ENCODE peak calls at places on chromosome 19, in four cellular contexts. U is tibial artery, A is mesendoderm, S is SJCRH30. P is an unnamed sample.

GRCh38 chr19:41352609-41353465 is 885 bp downstream of the TGFB1 start:
- DNase-seq in U (peak; percentile 64), A (peak; percentile 70), S (peak; percentile 80), P (peak; percentile 66)

GRCh38 chr19:19531951-19532805 is 3.5 kb downstream of the YJEFN3 start:
- DNase-seq in U (peak; percentile 82), A (peak; percentile 71), S (peak; percentile 46), P (peak; percentile 78)

GRCh38 chr19:44746946-44747738 is 1.4 kb upstream of the BCL3 start:
- DNase-seq in U (peak; percentile 96), A (peak; percentile 88), S (peak; percentile 95), P (peak; percentile 87)

GRCh38 chr19:55216461-55217198 is 7.3 kb upstream of the PTPRH start:
- DNase-seq in U (peak; percentile 69), A (peak; percentile 99), S (peak; percentile 91), P (peak; percentile 33)

GRCh38 chr19:51136891-51137551 is 5.1 kb upstream of the SIGLEC7 start:
- DNase-seq in U (peak; percentile 52), A (no peak), S (no peak), P (no peak)

GRCh38 chr19:33522371-33522662 is 726 bp upstream of the PEPD start:
- DNase-seq in U (no peak), A (no peak), S (no peak), P (peak; percentile 4)

GRCh38 chr19:19642506-19643157 is 825 bp downstream of the GMIP start:
- DNase-seq in U (no peak), A (peak; percentile 44), S (peak; percentile 31), P (peak; percentile 22)

GRCh38 chr19:34639491-34640085 is 37.4 kb downstream of the SCGB2B2 start:
- DNase-seq in U (no peak), A (peak; percentile 77), S (peak; percentile 63), P (peak; percentile 70)

GRCh38 chr19:55390461-55390880 is 4.7 kb downstream of the RPL28 start:
- DNase-seq in U (no peak), A (peak; percentile 67), S (no peak), P (no peak)

GRCh38 chr19:7337380-7338194 is 11.2 kb upstream of the ARHGEF18 start:
- DNase-seq in U (peak; percentile 57), A (no peak), S (no peak), P (no peak)

GRCh38 chr19:3545669-3546034 is 6.7 kb downstream of the TEKTIP1 start:
- DNase-seq in U (no peak), A (no peak), S (no peak), P (no peak)

GRCh38 chr19:18415177-18415867 is 3.9 kb upstream of the SSBP4 start:
- DNase-seq in U (peak; percentile 81), A (no peak), S (peak; percentile 48), P (no peak)

GRCh38 chr19:45804959-45805230 is 10.2 kb downstream of the RSPH6A start:
- DNase-seq in U (no peak), A (no peak), S (no peak), P (no peak)

GRCh38 chr19:48290341-48290922 is 20.6 kb downstream of the ZNF114 start:
- DNase-seq in U (no peak), A (peak; percentile 96), S (no peak), P (no peak)

GRCh38 chr19:2269244-2270156 is 12.5 kb downstream of the PEAK3 start:
- DNase-seq in U (peak; percentile 97), A (peak; percentile 98), S (peak; percentile 97), P (peak; percentile 99)
- H3K4me1 ChIP-seq in U (peaks cover 41% of the 10 kb centered on the region), A (no peaks in the 10 kb centered on the region), S (peaks cover 12% of the 10 kb centered on the region), P (peaks cover 35% of the 10 kb centered on the region)

DNA sequence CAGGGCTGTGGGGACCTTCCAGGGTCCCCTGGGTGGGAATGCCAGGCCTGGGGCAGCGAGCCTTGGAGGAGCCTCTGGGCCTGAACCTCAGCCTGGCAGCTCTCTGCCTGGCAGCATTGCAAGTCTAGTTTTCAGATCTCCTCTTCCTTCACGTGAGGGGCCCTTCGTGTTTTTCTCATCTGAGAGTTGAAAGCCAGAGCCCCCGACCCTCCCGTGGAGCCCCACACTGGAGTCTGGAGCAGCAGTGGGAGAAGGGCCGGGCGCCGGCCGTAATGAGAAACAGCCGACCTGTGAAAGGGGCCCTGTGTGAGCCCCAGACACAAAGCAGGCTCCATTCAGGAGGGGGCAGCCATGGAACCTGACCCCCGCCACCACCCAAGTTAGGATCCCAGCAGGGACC is 19.3 kb downstream of the TMED1 start:
- DNase-seq in U (no peak), A (no peak), S (no peak), P (no peak)
- H3K27ac ChIP-seq in U (peak overlapping the region; percentile 81), A (no peak overlapping the region), S (no peak overlapping the region), P (no peak overlapping the region)

GRCh38 chr19:29577662-29577963 is 28.5 kb upstream of the POP4 start:
- DNase-seq in U (no peak), A (no peak), S (no peak), P (no peak)
- H3K27me3 ChIP-seq in U (peaks cover 43% of the 10 kb centered on the region), A (no peaks in the 10 kb centered on the region), S (peaks cover 35% of the 10 kb centered on the region), P (no peaks in the 10 kb centered on the region)

GRCh38 chr19:15315101-15315500 is 17.2 kb downstream of the BRD4 start:
- DNase-seq in U (no peak), A (no peak), S (no peak), P (no peak)

GRCh38 chr19:15318241-15318691 is 14.1 kb downstream of the BRD4 start:
- DNase-seq in U (no peak), A (no peak), S (no peak), P (no peak)

GRCh38 chr19:15317392-15318011 is 14.8 kb downstream of the BRD4 start:
- DNase-seq in U (no peak), A (no peak), S (no peak), P (no peak)

GRCh38 chr19:15316498-15316897 is 15.8 kb downstream of the BRD4 start:
- DNase-seq in U (no peak), A (no peak), S (no peak), P (no peak)

DNA sequence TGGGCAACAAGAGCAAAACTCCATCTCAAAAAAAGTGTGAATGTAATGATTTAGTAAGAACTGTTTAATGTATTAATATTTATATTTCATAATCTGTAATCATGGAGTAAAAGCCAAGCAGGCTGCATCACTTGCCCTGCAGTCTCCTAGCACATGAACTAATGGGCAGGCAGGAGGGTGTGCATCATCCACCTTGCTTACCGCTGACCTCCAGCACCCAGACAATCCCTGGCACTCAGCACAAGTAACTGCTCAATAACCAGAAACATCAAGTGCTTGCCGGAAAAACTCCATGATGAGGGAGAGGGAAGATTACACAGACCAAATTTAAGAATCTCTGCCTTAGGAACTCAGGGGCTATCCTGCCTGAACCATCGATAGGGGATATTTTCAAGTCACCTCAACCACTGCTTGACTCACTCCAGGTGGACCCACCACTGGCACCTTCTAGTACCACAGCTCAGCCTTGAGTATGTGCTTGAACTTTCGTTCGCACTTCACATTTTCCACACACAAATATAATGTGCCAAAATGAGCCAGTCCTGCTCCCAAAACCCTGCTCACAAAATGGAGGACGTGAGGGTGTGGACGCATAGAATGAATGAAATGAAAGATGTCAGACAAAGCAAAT is 18.6 kb downstream of the BRD4 start:
- DNase-seq in U (no peak), A (no peak), S (no peak), P (no peak)
- H3K4me1 ChIP-seq in U (peaks cover 52% of the 10 kb centered on the region), A (peaks cover 16% of the 10 kb centered on the region), S (peaks cover 20% of the 10 kb centered on the region), P (peaks cover 36% of the 10 kb centered on the region)

DNA sequence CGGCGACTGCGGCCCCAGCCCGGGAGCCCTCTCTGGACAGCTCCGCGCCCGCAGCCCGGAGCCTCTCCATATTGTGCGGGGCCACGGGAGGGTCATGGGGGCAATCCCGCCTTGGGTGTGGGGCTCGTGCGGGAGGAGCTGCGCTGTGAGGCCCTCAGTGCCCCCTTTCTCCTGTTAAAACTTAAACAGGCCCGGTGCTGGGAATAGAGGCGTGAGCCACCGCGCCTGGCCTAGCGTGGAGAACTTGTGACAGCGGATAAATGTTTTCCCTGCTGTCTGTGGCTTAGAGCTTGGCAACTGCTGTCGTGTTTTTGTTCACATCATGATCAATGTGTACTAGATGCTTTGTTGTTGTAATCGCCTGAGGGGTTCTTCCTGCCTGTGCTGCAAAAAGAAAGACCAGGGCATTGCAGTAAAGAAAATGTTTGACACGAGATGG is 588 bp downstream of the ZNF844 start:
- DNase-seq in U (peak; percentile 36), A (peak; percentile 43), S (peak; percentile 51), P (peak; percentile 33)
- H3K27ac ChIP-seq in U (peak overlapping the region; percentile 99), A (peak overlapping the region; percentile 60), S (peak overlapping the region; percentile 61), P (peak overlapping the region; percentile 70)

P was measured in naive thymus-derived CD4-positive, alpha-beta T cell.